ENCODE peak calls at places on chromosomes 3 and 15, in ten cellular contexts. S is heart left ventricle, R is prostate gland, D is adrenal gland, W is HCT116, P is body of pancreas, F is uterus, T is HepG2, K is stomach, Y is suprapubic skin. L is an unnamed sample.

GRCh38 chr3:146077181-146077580 is 83.8 kb downstream of the PLOD2 start:
- DNase-seq in K (no peak), W (no peak), S (no peak), D (no peak), F (no peak), Y (no peak), P (no peak), T (no peak), R (no peak), L (no peak)

GRCh38 chr15:71116366-71116765 is 1.1 kb downstream of the THSD4 start:
- DNase-seq in K (no peak), R (no peak), F (no peak), P (no peak), D (peak; percentile 13), T (no peak), Y (no peak), S (no peak), W (no peak), L (no peak)

GRCh38 chr3:126126292-126126691 is 42.4 kb upstream of the SLC41A3 start:
- DNase-seq in P (no peak), F (peak; percentile 4), W (no peak), T (no peak), S (peak; percentile 11), Y (peak; percentile 54), R (no peak), D (peak; percentile 9), K (peak; percentile 15), L (no peak)

GRCh38 chr3:37221407-37221806 is 47.0 kb upstream of the LRRFIP2 start:
- DNase-seq in K (no peak), P (no peak), Y (no peak), T (peak; percentile 89), W (peak; percentile 80), R (no peak), D (no peak), S (no peak), F (no peak), L (no peak)

GRCh38 chr3:39107056-39107873 is at the start of the genes GORASP1 and TTC21A:
- DNase-seq in P (peak; percentile 88), R (peak; percentile 90), D (peak; percentile 90), F (peak; percentile 90), S (peak; percentile 91), K (peak; percentile 89), W (peak; percentile 65), T (peak; percentile 76), Y (peak; percentile 93), L (peak; percentile 23)

GRCh38 chr3:112813016-112813415 is 33.6 kb downstream of the CD200R1L start:
- DNase-seq in Y (no peak), W (no peak), S (no peak), T (no peak), F (no peak), P (no peak), R (no peak), D (no peak), K (no peak), L (no peak)

GRCh38 chr3:176663376-176663775 is 533.9 kb downstream of the TBL1XR1 start:
- DNase-seq in W (no peak), T (no peak), K (no peak), D (no peak), P (no peak), Y (no peak), R (no peak), F (no peak), S (no peak), L (no peak)

GRCh38 chr3:124383051-124383450 is 347.2 kb upstream of the UMPS start:
- DNase-seq in S (no peak), K (no peak), D (no peak), W (no peak), R (no peak), P (no peak), Y (no peak), F (no peak), T (no peak), L (no peak)

GRCh38 chr15:88542342-88542733 is 4.1 kb downstream of the DET1 start:
- DNase-seq in W (no peak), D (no peak), K (no peak), R (no peak), P (no peak), S (peak; percentile 34), F (peak; percentile 82), Y (no peak), T (no peak), L (no peak)

GRCh38 chr3:120170223-120170622 is 76.0 kb upstream of the GSK3B start:
- DNase-seq in R (no peak), Y (no peak), P (no peak), F (no peak), W (peak; percentile 64), T (no peak), K (no peak), S (no peak), D (no peak), L (no peak)

GRCh38 chr3:125192190-125193035 is 20.1 kb downstream of the SLC12A8 start:
- DNase-seq in F (no peak), K (no peak), T (no peak), Y (no peak), R (no peak), W (no peak), D (no peak), S (no peak), P (no peak), L (no peak)

GRCh38 chr15:101017935-101018849 is 99.0 kb downstream of the LRRK1 start:
- DNase-seq in S (no peak), P (no peak), W (no peak), R (no peak), D (no peak), T (no peak), Y (peak; percentile 41), K (no peak), F (no peak), L (no peak)

GRCh38 chr15:44536298-44536961 is 517 bp upstream of the EIF3J start:
- DNase-seq in R (peak; percentile 86), S (peak; percentile 88), D (peak; percentile 86), T (peak; percentile 77), K (peak; percentile 86), W (peak; percentile 64), P (peak; percentile 87), F (no peak), Y (peak; percentile 94), L (peak; percentile 72)

DNA sequence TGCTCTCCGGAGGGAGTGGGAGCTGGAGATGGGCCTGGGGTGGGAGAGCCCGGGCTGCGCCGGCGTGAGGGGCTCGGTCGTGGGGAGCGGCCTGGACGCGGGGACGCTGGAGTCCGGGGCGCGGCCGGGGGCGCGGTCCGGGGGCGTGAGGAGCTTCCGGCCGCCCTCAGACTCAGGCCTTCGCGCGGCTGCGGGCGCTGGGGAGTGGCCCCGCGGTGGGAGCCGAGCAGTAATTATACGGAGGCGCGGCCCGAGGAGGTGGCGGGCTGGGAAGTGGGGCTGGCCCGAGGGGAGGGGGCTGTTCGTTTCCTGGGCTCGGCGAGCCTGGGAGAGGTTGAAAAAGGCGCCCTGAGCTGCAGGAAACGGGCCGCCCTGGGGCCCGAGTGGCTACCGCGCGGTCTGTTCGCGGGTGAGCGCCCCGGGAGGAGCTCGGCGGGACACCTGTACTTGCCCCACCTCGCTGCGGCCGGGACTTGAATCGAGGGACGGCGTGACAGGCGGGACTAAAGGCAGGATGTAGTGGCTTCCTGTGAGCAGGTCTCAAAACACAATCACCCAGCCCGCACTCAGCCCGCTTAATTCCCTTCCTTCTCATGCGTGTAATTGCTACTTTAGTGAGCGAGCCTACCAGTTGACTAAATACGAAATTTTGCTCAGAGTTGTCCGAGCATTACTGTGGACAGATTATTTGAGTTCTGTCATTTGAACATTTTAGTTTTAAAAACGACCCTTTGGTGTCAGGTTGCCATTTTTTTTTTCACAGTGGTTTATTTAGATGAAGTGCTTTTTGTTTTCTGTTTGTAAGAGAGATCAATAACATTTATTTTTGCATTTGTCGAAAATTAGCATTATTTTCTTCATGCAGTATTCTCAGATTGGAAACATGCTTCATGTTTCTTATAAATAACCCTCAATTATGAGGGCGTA is 855 bp downstream of the RASA2 start:
- DNase-seq in W (peak; percentile 59), T (peak; percentile 70), Y (peak; percentile 88), S (peak; percentile 71), R (peak; percentile 81), D (peak; percentile 70), P (peak; percentile 79), K (peak; percentile 87), F (peak; percentile 67), L (peak; percentile 53)
- TF ChIP-seq POLR2A in W (no peak), T (peak; percentile 57), Y (peak; percentile 46), S (no peak), R (peak; percentile 73), D (no peak), P (peak; percentile 81), K (peak; percentile 26), F (peak; percentile 42), L (peak; percentile 43)

GRCh38 chr15:81313686-81314085 is 10.3 kb downstream of the STARD5 start:
- DNase-seq in W (no peak), T (no peak), P (no peak), Y (no peak), F (no peak), D (no peak), S (no peak), R (no peak), K (no peak), L (no peak)
- H3K36me3 ChIP-seq in W (no peaks in the 10 kb centered on the region), T (no peaks in the 10 kb centered on the region), P (no peaks in the 10 kb centered on the region), Y (peaks cover 27% of the 10 kb centered on the region), F (no peaks in the 10 kb centered on the region), D (no peaks in the 10 kb centered on the region), S (peaks cover 51% of the 10 kb centered on the region), R (no peaks in the 10 kb centered on the region), K (peaks cover 5% of the 10 kb centered on the region), L (peaks cover 6% of the 10 kb centered on the region)

DNA sequence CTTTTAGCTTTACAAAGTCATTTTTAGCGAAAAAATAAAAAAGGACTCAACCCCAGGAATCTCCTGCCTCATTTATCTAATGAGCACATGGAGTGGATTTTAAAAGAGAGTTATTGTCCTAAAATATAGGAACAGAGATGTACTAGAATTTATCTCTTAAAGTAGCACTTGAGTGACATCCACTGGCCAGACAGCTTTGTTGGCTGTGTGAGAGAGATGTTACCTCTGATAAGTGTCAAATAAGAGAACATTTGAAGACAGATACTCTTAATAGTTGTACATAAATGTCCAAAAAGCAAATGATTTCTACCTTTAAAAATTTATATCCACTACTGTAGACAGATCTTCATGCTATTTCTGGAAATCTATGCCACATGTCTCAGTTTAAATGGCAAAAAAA is 12.3 kb upstream of the MFSD1 start:
- DNase-seq in S (no peak), F (no peak), K (no peak), D (no peak), Y (no peak), W (no peak), P (no peak), T (peak; percentile 43), R (peak; percentile 51), L (no peak)
- TF ChIP-seq CTCF in S (no peak), F (no peak), K (no peak), D (peak; percentile 31), Y (no peak), W (peak; percentile 34), P (no peak), T (peak; percentile 63), R (peak; percentile 40), L (no peak)

DNA sequence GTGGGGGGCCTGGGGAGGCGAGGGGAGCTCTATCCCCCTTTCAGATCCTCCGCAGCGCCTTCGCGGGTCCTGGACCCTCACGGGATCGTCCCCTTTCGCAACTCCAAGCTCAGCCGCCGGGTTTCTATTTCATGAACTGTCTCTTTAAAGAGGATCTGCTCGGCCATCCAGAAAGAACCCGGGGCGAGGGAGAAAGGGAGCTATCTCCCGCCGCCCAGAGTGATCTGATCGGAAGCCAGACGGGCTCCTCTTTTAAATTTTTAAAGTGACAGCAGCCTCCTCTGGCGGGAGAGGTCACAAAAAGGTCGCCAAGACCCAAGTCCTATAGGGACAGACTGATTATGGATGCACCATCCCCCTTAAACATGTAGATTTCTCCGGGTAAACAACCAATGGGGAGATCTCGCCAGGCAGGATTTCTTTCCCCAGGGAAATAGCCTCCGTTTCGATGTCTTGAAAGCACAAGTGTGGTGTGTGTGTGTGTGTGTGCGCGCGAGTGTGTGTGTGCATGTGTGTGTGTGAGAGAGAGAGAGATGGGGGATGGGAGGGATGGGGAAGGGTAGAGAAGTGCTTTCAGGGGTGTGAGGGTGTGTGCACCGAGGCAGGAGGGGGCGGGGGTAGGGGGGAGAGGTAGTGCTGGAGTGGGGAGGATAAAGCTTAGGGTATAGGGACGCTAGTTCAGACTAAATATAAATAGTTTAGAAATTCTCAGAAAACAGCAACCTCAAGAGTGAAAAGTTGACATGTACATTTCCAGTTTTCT is 516.1 kb downstream of the MECOM start:
- DNase-seq in K (peak; percentile 52), W (no peak), Y (no peak), S (peak; percentile 63), T (no peak), P (peak; percentile 27), F (no peak), D (no peak), R (peak; percentile 53), L (no peak)
- TF ChIP-seq POLR2A in K (no peak), W (no peak), Y (no peak), S (no peak), T (no peak), P (no peak), F (no peak), D (no peak), R (no peak), L (no peak)